ENCODE peak calls at places on chromosome 2, in five cellular contexts. Q, E, K, H and U are unnamed samples.

GRCh38 chr2:79666430-79666829 is 153.6 kb downstream of the CTNNA2 start:
- DNase-seq in Q (no peak), E (no peak), K (no peak), H (no peak), U (no peak)

GRCh38 chr2:7953184-7953583 is 728.7 kb upstream of the ID2 start:
- DNase-seq in Q (no peak), E (no peak), K (no peak), H (no peak), U (no peak)

GRCh38 chr2:19035238-19035637 is 323.2 kb downstream of the OSR1 start:
- DNase-seq in Q (peak; percentile 36), E (no peak), K (peak; percentile 89), H (no peak), U (peak; percentile 79)

GRCh38 chr2:207616185-207616584 is 9.0 kb downstream of the METTL21A start:
- DNase-seq in Q (no peak), E (no peak), K (peak; percentile 46), H (no peak), U (peak; percentile 57)

GRCh38 chr2:144995482-144995881 is 475.6 kb upstream of the ZEB2 start:
- DNase-seq in Q (peak; percentile 36), E (no peak), K (peak; percentile 70), H (no peak), U (no peak)

GRCh38 chr2:142786922-142787702 is 90.4 kb upstream of the KYNU start:
- DNase-seq in Q (no peak), E (no peak), K (no peak), H (no peak), U (no peak)

GRCh38 chr2:192011196-192011595 is 164.3 kb upstream of the CAVIN2 start:
- DNase-seq in Q (no peak), E (no peak), K (peak; percentile 64), H (no peak), U (peak; percentile 68)

GRCh38 chr2:15984367-15985255 is 44.3 kb downstream of the MYCN start:
- DNase-seq in Q (no peak), E (peak; percentile 91), K (no peak), H (no peak), U (no peak)

GRCh38 chr2:18520605-18521031 is 39.8 kb downstream of the RDH14 start:
- DNase-seq in Q (peak; percentile 57), E (peak; percentile 78), K (peak; percentile 83), H (no peak), U (peak; percentile 85)

GRCh38 chr2:208464205-208464604 is 57.6 kb downstream of the PTH2R start:
- DNase-seq in Q (no peak), E (no peak), K (no peak), H (no peak), U (no peak)

GRCh38 chr2:108182489-108182888 is 57.3 kb upstream of the SULT1C3 start:
- DNase-seq in Q (no peak), E (no peak), K (no peak), H (no peak), U (no peak)